ENCODE peak calls at places on chromosomes 1 and 21, in four cellular contexts. W is aorta, K is NCI-H1105, N is EL. P is an unnamed sample.

GRCh38 chr1:116218922-116219321 is 107.7 kb downstream of the MAB21L3 start:
- DNase-seq in N (no peak), K (no peak), W (no peak), P (no peak)

GRCh38 chr1:225817611-225818061 is 7.7 kb downstream of the EPHX1 start:
- DNase-seq in N (peak; percentile 88), W (peak; percentile 90), K (no peak), P (no peak)

GRCh38 chr1:8019229-8019620 is 6.9 kb downstream of the ERRFI1 start:
- DNase-seq in W (no peak), N (no peak), K (no peak), P (no peak)

GRCh38 chr1:109161836-109162606 is 48.1 kb downstream of the ELAPOR1 start:
- DNase-seq in N (peak; percentile 88), K (no peak), W (peak; percentile 75), P (no peak)

GRCh38 chr1:31694910-31695300 is 8.9 kb downstream of the COL16A1 start:
- DNase-seq in K (no peak), N (no peak), W (no peak), P (no peak)

GRCh38 chr1:26345718-26346117 is 8.2 kb downstream of the CRYBG2 start:
- DNase-seq in N (no peak), W (no peak), K (no peak), P (no peak)

GRCh38 chr1:162055062-162055461 is 14.4 kb upstream of the NOS1AP start:
- DNase-seq in N (peak; percentile 87), W (no peak), K (no peak), P (no peak)

GRCh38 chr1:53116933-53117332 is 25.5 kb downstream of the SLC1A7 start:
- DNase-seq in K (no peak), N (no peak), W (no peak), P (no peak)

GRCh38 chr1:222171005-222171404 is 376.9 kb downstream of the HHIPL2 start:
- DNase-seq in N (peak; percentile 48), W (no peak), K (no peak), P (no peak)

GRCh38 chr21:38875694-38876492 is 70.2 kb downstream of the ETS2 start:
- DNase-seq in K (no peak), W (no peak), N (peak; percentile 33), P (no peak)

GRCh38 chr1:60255565-60255964 is 182.0 kb upstream of the C1orf87 start:
- DNase-seq in N (peak; percentile 36), W (no peak), K (no peak), P (no peak)

GRCh38 chr21:40902299-40902698 is 55.3 kb upstream of the DSCAM start:
- DNase-seq in W (no peak), N (no peak), K (peak; percentile 74), P (no peak)

GRCh38 chr1:31799196-31799894 is 16.5 kb downstream of the SPOCD1 start:
- DNase-seq in W (no peak), N (no peak), K (no peak), P (no peak)

GRCh38 chr1:78440381-78440793 is 50.4 kb upstream of the PTGFR start:
- DNase-seq in W (no peak), K (no peak), N (peak; percentile 34), P (no peak)

GRCh38 chr21:37592496-37592895 is 225.9 kb downstream of the DYRK1A start:
- DNase-seq in K (no peak), W (no peak), N (no peak), P (no peak)

GRCh38 chr1:184636156-184636448 is 118.6 kb downstream of the EDEM3 start:
- DNase-seq in W (no peak), K (no peak), N (no peak), P (no peak)

GRCh38 chr1:43565600-43566360 is 35.1 kb downstream of the PTPRF start:
- DNase-seq in N (peak; percentile 17), K (peak; percentile 35), W (peak; percentile 76), P (peak; percentile 74)

GRCh38 chr1:230737622-230738262 is 9.4 kb upstream of the CAPN9 start:
- DNase-seq in N (no peak), W (no peak), K (no peak), P (no peak)

GRCh38 chr21:42478504-42478903 is 17.5 kb downstream of the RSPH1 start:
- DNase-seq in N (no peak), K (no peak), W (no peak), P (no peak)

GRCh38 chr1:228972576-228972975 is 237.3 kb downstream of the RHOU start:
- DNase-seq in W (no peak), K (no peak), N (no peak), P (no peak)

GRCh38 chr1:118773656-118774055 is 214.5 kb downstream of the TBX15 start:
- DNase-seq in K (no peak), W (no peak), N (no peak), P (no peak)

GRCh38 chr1:160112370-160112769 is 3.2 kb upstream of the ATP1A2 start:
- DNase-seq in K (no peak), N (no peak), W (no peak), P (no peak)

GRCh38 chr1:39017266-39017665 is 8.9 kb upstream of the NDUFS5 start:
- DNase-seq in W (no peak), N (no peak), K (no peak), P (no peak)

GRCh38 chr1:117673405-117673804 is 67.6 kb downstream of the TENT5C start:
- DNase-seq in N (peak; percentile 71), K (no peak), W (no peak), P (no peak)

GRCh38 chr1:233240839-233241682 is 54.5 kb downstream of the PCNX2 start:
- DNase-seq in W (peak; percentile 69), N (peak; percentile 32), K (no peak), P (peak; percentile 61)

GRCh38 chr1:9366298-9366697 is 73.6 kb downstream of the SPSB1 start:
- DNase-seq in W (no peak), K (no peak), N (no peak), P (no peak)

GRCh38 chr1:59505596-59506028 is 208.7 kb downstream of the FGGY start:
- DNase-seq in K (peak; percentile 8), N (no peak), W (no peak), P (peak; percentile 97)